ENCODE peak calls at places on chromosomes 3 and 15, in ten cellular contexts. A, P, X, J, F, D, I, N, W and U are unnamed samples.

GRCh38 chr15:42284551-42284950 is 11.3 kb upstream of the TMEM87A start:
- DNase-seq in A (no peak), X (no peak), J (no peak), W (no peak), F (no peak), N (no peak), P (no peak), I (no peak), D (no peak), U (no peak)

GRCh38 chr3:107271787-107272387 is 105.4 kb upstream of the CCDC54 start:
- DNase-seq in D (no peak), N (peak), F (no peak), X (no peak), W (no peak), J (peak), P (no peak), I (no peak), A (peak), U (peak)

GRCh38 chr3:14565791-14566588 is 25.8 kb upstream of the GRIP2 start:
- DNase-seq in A (no peak), F (no peak), X (peak), N (peak), W (peak), P (no peak), D (no peak), J (peak), I (no peak), U (peak)

GRCh38 chr3:171239757-171240503 is 213.4 kb upstream of the SLC2A2 start:
- DNase-seq in N (no peak), X (no peak), P (no peak), I (no peak), W (no peak), F (no peak), J (no peak), D (no peak), A (no peak), U (no peak)

GRCh38 chr3:171458857-171459129 is 1.4 kb downstream of the TNIK start:
- DNase-seq in F (no peak), W (no peak), N (no peak), A (no peak), D (no peak), I (no peak), J (no peak), P (no peak), X (no peak), U (no peak)

GRCh38 chr3:38648024-38648658 is 1.3 kb downstream of the SCN5A start:
- DNase-seq in N (peak), A (no peak), X (no peak), D (no peak), J (no peak), I (no peak), P (no peak), F (no peak), W (no peak), U (no peak)

GRCh38 chr3:131421301-131421700 is 39.7 kb downstream of the NUDT16 start:
- DNase-seq in N (no peak), W (no peak), F (no peak), D (no peak), A (no peak), P (no peak), I (no peak), X (no peak), J (no peak), U (no peak)

GRCh38 chr3:42023380-42023779 is 61.5 kb upstream of the ULK4 start:
- DNase-seq in D (no peak), X (no peak), W (peak), I (no peak), A (no peak), F (peak), P (no peak), J (no peak), N (no peak), U (no peak)

GRCh38 chr15:24924621-24925020 is 30.2 kb upstream of the SNRPN start:
- DNase-seq in A (no peak), N (no peak), J (no peak), X (no peak), W (no peak), F (no peak), I (no peak), D (no peak), P (no peak), U (no peak)

GRCh38 chr3:20462723-20463122 is 276.7 kb upstream of the SGO1 start:
- DNase-seq in J (peak), A (no peak), F (no peak), N (no peak), X (peak), D (no peak), W (no peak), I (no peak), P (no peak), U (no peak)

GRCh38 chr15:93080451-93080850 is 8.6 kb downstream of the RGMA start:
- DNase-seq in P (no peak), F (no peak), A (no peak), D (no peak), J (no peak), I (no peak), X (no peak), N (no peak), W (no peak), U (no peak)

GRCh38 chr3:183807329-183807728 is 18.0 kb downstream of the MAP6D1 start:
- DNase-seq in W (no peak), J (no peak), A (no peak), D (no peak), F (no peak), P (no peak), I (no peak), N (no peak), X (no peak), U (no peak)

GRCh38 chr3:12138044-12138443 is 20.7 kb downstream of the TIMP4 start:
- DNase-seq in F (no peak), A (peak), P (no peak), W (peak), J (peak), I (no peak), N (peak), D (no peak), X (no peak), U (peak)

GRCh38 chr3:140440446-140440845 is 237.4 kb upstream of the TRIM42 start:
- DNase-seq in F (no peak), A (no peak), J (no peak), P (no peak), D (no peak), N (no peak), I (no peak), W (no peak), X (no peak), U (no peak)

GRCh38 chr3:19901918-19902317 is 32.1 kb downstream of the EFHB start:
- DNase-seq in N (no peak), D (no peak), X (no peak), J (peak), I (no peak), F (no peak), P (no peak), W (no peak), A (no peak), U (no peak)

GRCh38 chr3:133578548-133579191 is 5.2 kb downstream of the CDV3 start:
- DNase-seq in I (no peak), X (no peak), J (peak), A (peak), W (no peak), D (no peak), P (no peak), F (no peak), N (peak), U (peak)

GRCh38 chr3:48528043-48528442 is 24.1 kb upstream of the SHISA5 start:
- DNase-seq in P (no peak), W (no peak), D (no peak), X (no peak), J (no peak), N (no peak), F (no peak), I (no peak), A (no peak), U (no peak)

GRCh38 chr15:91548588-91548987 is 304.9 kb upstream of the SLCO3A1 start:
- DNase-seq in P (no peak), A (no peak), I (no peak), F (no peak), J (no peak), D (no peak), X (no peak), N (no peak), W (no peak), U (no peak)

GRCh38 chr15:99085413-99086326 is 19.2 kb upstream of the SYNM start:
- DNase-seq in W (no peak), I (no peak), N (peak), A (no peak), X (peak), F (no peak), D (no peak), P (peak), J (no peak), U (no peak)

GRCh38 chr15:97961067-97961954 is 808 bp downstream of the ARRDC4 start:
- DNase-seq in X (no peak), J (peak), I (peak), D (no peak), W (peak), F (peak), A (no peak), N (peak), P (no peak), U (peak)

GRCh38 chr3:193895409-193895808 is 240.5 kb upstream of the HES1 start:
- DNase-seq in N (no peak), D (no peak), P (no peak), X (no peak), I (no peak), A (no peak), J (no peak), F (no peak), W (no peak), U (no peak)

GRCh38 chr3:187072102-187072501 is 67.2 kb downstream of the RPL39L start:
- DNase-seq in N (no peak), D (no peak), A (peak), F (peak), I (no peak), X (no peak), W (no peak), J (no peak), P (no peak), U (no peak)

GRCh38 chr15:93042211-93042610 is 46.8 kb downstream of the RGMA start:
- DNase-seq in J (no peak), D (no peak), X (no peak), N (no peak), W (no peak), A (no peak), F (no peak), I (no peak), P (no peak), U (no peak)

GRCh38 chr15:88649286-88649733 is 10.5 kb downstream of the ISG20 start:
- DNase-seq in X (peak), J (peak), D (no peak), I (peak), P (peak), N (peak), A (no peak), W (peak), F (peak), U (peak)

GRCh38 chr3:138974467-138974866 is 27.4 kb downstream of the FOXL2NB start:
- DNase-seq in P (no peak), A (no peak), F (no peak), I (no peak), X (peak), W (no peak), D (no peak), N (no peak), J (peak), U (peak)

GRCh38 chr15:35437157-35437556 is 108.8 kb downstream of the DPH6 start:
- DNase-seq in A (no peak), P (no peak), N (peak), F (no peak), X (no peak), D (no peak), J (peak), I (no peak), W (no peak), U (peak)

GRCh38 chr3:121624147-121624852 is 31.1 kb downstream of the FBXO40 start:
- DNase-seq in W (no peak), I (no peak), X (no peak), A (no peak), J (no peak), F (no peak), P (no peak), N (no peak), D (no peak), U (no peak)

GRCh38 chr3:133694288-133695268 is 32.8 kb upstream of the TOPBP1 start:
- DNase-seq in W (no peak), P (no peak), A (no peak), N (no peak), X (no peak), J (no peak), D (no peak), F (no peak), I (no peak), U (no peak)

GRCh38 chr3:165778891-165779290 is 58.3 kb downstream of the BCHE start:
- DNase-seq in P (no peak), F (no peak), X (no peak), D (no peak), A (no peak), W (no peak), I (no peak), N (no peak), J (no peak), U (no peak)

GRCh38 chr3:138452491-138452890 is 18.1 kb downstream of the ESYT3 start:
- DNase-seq in F (peak), P (no peak), A (no peak), J (no peak), W (no peak), X (no peak), I (no peak), N (no peak), D (no peak), U (peak)

GRCh38 chr3:171068658-171069057 is 42.1 kb upstream of the SLC2A2 start:
- DNase-seq in N (no peak), I (no peak), F (no peak), P (no peak), X (no peak), A (no peak), W (no peak), J (no peak), D (no peak), U (no peak)

GRCh38 chr3:167228135-167228534 is 152.0 kb downstream of the ZBBX start:
- DNase-seq in A (no peak), N (no peak), I (no peak), D (no peak), J (peak), X (no peak), P (no peak), W (no peak), F (no peak), U (peak)

GRCh38 chr3:123807820-123808219 is 76.3 kb downstream of the MYLK start:
- DNase-seq in F (no peak), X (no peak), N (no peak), P (no peak), D (no peak), I (no peak), A (no peak), W (no peak), J (peak), U (peak)

GRCh38 chr3:46091971-46092703 is 64.9 kb upstream of the XCR1 start:
- DNase-seq in X (no peak), N (no peak), I (no peak), A (peak), W (no peak), F (no peak), D (no peak), P (no peak), J (no peak), U (no peak)

GRCh38 chr3:123377173-123377740 is 71.6 kb downstream of the ADCY5 start:
- DNase-seq in A (no peak), X (no peak), J (no peak), N (no peak), F (no peak), W (no peak), I (no peak), D (no peak), P (no peak), U (no peak)